ENCODE peak calls at places on chromosome 11, in five cellular contexts. H, A, Q, U and E are unnamed samples.

GRCh38 chr11:86923993-86924766 is 31.0 kb downstream of the FZD4 start:
- DNase-seq in H (peak; percentile 72), A (no peak), Q (no peak), U (peak; percentile 57), E (no peak)

GRCh38 chr11:7540830-7541555 is 27.2 kb downstream of the PPFIBP2 start:
- DNase-seq in H (no peak), A (no peak), Q (no peak), U (no peak), E (no peak)

GRCh38 chr11:58024601-58025091 is 965 bp downstream of the OR9Q1 start:
- DNase-seq in H (no peak), A (no peak), Q (no peak), U (no peak), E (no peak)

GRCh38 chr11:103700605-103701004 is 335.8 kb upstream of the DDI1 start:
- DNase-seq in H (no peak), A (no peak), Q (no peak), U (no peak), E (no peak)

GRCh38 chr11:60305906-60306619 is 21.0 kb upstream of the MS4A6E start:
- DNase-seq in H (no peak), A (no peak), Q (no peak), U (no peak), E (peak; percentile 10)

GRCh38 chr11:18844753-18845367 is 53.3 kb upstream of the PTPN5 start:
- DNase-seq in H (peak; percentile 37), A (no peak), Q (peak; percentile 43), U (no peak), E (peak; percentile 36)

GRCh38 chr11:111878385-111878765 is 590 bp downstream of the FDXACB1 start:
- DNase-seq in H (no peak), A (no peak), Q (no peak), U (no peak), E (peak; percentile 3)

GRCh38 chr11:108559340-108559739 is 34.2 kb downstream of the EXPH5 start:
- DNase-seq in H (no peak), A (no peak), Q (no peak), U (no peak), E (no peak)

GRCh38 chr11:11608783-11609232 is 13.0 kb downstream of the GALNT18 start:
- DNase-seq in H (no peak), A (no peak), Q (no peak), U (no peak), E (no peak)

GRCh38 chr11:126830216-126830615 is 170.4 kb downstream of the KIRREL3 start:
- DNase-seq in H (no peak), A (no peak), Q (no peak), U (no peak), E (no peak)

GRCh38 chr11:65607614-65608426 is 6.2 kb downstream of the MAP3K11 start:
- DNase-seq in H (no peak), A (no peak), Q (no peak), U (no peak), E (no peak)

GRCh38 chr11:63940786-63941185 is 2.0 kb downstream of the NAA40 start:
- DNase-seq in H (no peak), A (no peak), Q (no peak), U (no peak), E (no peak)

GRCh38 chr11:11910541-11910940 is 68.8 kb downstream of the USP47 start:
- DNase-seq in H (no peak), A (no peak), Q (no peak), U (no peak), E (no peak)

GRCh38 chr11:36605221-36606216 is 7.5 kb upstream of the RAG2 start:
- DNase-seq in H (no peak), A (no peak), Q (no peak), U (no peak), E (no peak)

GRCh38 chr11:76810151-76810853 is 27.1 kb downstream of the TSKU start:
- DNase-seq in H (no peak), A (no peak), Q (no peak), U (no peak), E (peak; percentile 15)

GRCh38 chr11:24253237-24253760 is 243.6 kb upstream of the LUZP2 start:
- DNase-seq in H (no peak), A (no peak), Q (no peak), U (no peak), E (no peak)

GRCh38 chr11:87897079-87897478 is 278.2 kb downstream of the RAB38 start:
- DNase-seq in H (no peak), A (no peak), Q (no peak), U (no peak), E (no peak)

GRCh38 chr11:82930229-82930628 is 28.7 kb downstream of the DDIAS start:
- DNase-seq in H (no peak), A (no peak), Q (no peak), U (no peak), E (no peak)
- H2AFZ ChIP-seq in H (no peak overlapping the region), A (no peak overlapping the region), Q (no peak overlapping the region), U (no peak overlapping the region), E (no peak overlapping the region)

DNA sequence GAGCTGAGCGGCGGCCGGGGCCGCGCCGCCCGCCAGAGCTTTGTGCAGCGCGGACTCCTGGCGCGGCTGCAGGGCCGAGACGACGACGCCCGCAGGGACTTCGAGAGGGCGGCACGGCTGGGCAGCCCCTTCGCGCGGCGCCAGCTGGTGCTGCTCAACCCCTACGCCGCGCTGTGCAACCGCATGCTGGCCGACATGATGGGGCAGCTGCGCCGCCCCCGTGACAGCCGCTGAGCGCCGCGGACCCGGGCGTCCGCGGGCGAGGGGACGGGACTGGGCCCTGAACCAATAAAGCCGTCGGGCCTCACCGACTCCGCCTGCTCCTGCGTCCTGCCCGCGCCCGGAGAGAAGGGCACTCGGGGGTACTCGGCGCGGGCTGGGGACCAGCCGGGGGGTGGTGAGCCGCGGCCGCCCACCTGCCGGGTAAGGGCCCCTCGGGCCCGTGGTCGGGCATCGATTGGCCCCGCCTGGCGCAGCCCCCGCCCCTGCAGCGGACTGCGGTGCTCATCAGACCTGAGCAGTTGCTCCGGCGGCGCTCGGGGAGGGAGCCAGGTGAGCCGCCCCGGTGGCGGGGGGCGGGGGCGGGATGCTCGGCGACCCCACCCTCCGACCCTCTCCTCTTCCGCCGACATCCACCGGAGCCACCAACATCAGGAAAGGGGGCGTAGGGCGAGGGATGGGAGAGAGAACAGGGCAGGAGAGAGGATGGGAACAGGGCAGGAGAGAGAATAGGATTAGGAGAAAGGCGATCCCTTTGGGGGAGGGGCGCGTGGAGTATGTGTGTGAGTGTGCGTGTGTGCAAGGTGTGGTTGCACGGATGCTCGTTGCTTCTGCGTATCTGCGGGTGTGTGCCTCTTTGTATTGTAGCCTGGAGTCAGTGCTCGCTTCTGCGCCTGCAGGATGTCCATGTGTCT is at the start of gene TMEM25:
- DNase-seq in H (peak; percentile 32), A (no peak), Q (peak; percentile 93), U (peak; percentile 90), E (no peak)
- TF ChIP-seq ATF3 in H (no peak), A (no peak), Q (no peak), U (no peak), E (no peak)

GRCh38 chr11:132123449-132123848 is 753.0 kb downstream of the NTM start:
- DNase-seq in H (no peak), A (no peak), Q (no peak), U (no peak), E (no peak)

GRCh38 chr11:132126973-132127900 is 756.8 kb downstream of the NTM start:
- DNase-seq in H (peak; percentile 3), A (no peak), Q (no peak), U (no peak), E (no peak)

GRCh38 chr11:132122701-132123100 is 752.3 kb downstream of the NTM start:
- DNase-seq in H (no peak), A (no peak), Q (no peak), U (no peak), E (no peak)

GRCh38 chr11:132123854-132124835 is 753.7 kb downstream of the NTM start:
- DNase-seq in H (no peak), A (peak; percentile 28), Q (no peak), U (no peak), E (no peak)

GRCh38 chr11:132125855-132126841 is 755.7 kb downstream of the NTM start:
- DNase-seq in H (no peak), A (no peak), Q (no peak), U (peak; percentile 58), E (no peak)
- H2AFZ ChIP-seq in H (no peak overlapping the region), A (peak overlapping the region; percentile 45), Q (no peak overlapping the region), U (no peak overlapping the region), E (no peak overlapping the region)

DNA sequence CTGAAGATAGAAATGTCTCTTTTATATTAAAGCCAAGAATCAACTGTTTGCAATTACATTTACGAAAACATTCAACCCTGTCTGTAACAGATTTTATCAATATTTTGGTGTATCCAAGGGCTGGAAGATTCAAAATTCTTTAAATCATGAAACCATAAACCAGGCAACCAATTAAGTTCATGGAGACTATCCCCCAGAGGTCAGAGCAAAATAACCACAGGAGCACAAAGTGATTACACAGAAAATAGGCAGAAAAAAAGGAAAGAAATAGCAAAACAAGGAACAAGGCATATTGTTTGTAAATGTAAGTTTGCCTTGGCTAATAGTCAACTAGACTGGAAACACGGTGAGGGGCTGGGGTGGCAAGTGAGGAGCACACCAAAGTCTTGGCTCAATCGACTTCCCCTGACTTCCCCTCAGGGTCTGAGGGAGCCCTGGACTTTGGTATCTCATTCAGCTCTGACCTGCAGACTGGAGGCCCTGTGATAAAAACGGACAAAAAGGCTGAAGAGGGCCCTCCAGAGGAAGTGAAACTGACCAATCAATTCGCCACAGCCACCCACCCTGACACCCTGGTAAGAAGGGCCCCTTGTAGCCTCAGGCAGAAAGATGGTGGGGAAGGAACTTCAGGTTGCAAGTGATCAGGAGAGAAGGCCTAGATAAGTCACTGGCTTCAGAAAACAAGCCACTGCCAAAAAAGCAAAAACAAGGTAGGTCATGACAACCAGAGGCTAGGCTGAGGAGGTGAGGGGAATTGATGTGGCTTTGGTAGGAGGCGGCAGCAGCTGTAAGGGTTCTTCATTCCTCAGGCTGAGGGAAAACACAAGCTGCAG is 1.9 kb downstream of the SIK3 start:
- DNase-seq in H (peak; percentile 78), A (peak; percentile 77), Q (no peak), U (peak; percentile 51), E (no peak)
- TF ChIP-seq ATF3 in H (no peak), A (no peak), Q (no peak), U (no peak), E (no peak)

DNA sequence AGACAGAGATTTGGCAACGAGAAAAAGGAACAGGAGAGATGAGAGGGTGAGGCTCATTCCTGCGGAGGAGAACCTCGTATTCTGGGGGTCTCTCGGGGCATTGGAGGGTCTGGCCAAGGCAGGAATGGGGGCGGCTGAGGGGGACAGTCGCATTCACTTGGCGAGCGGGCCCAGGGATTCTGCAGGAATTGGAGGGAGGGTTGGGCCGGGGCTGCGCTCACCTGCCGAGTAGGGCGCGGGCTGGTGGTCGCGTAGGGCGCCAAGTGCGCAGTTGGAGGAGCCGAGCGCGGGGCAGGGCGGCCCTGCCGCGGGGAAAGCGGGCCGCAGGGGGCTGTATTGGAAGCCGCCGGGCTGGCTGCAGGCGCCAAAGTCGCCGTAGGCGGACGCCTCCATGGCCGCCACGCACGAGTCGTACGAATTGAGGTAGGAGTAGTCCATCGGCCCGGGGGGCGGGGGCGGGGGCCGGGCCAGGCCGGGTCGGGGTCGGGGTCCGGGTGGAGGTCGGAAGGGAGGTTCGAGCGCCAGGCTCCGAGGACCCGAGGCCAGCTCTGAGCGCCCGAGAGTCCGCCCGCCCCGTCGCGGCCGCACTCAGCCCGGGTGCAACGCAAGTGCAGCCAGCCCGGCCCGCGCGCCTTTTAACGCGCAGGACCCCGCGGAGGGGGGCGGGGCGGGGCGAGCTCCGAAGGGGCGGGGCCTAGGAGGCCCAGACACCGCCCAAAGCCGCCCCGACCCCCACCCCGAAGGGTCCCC is at the start of gene PHOX2A:
- DNase-seq in H (no peak), A (no peak), Q (no peak), U (no peak), E (no peak)
- H2AFZ ChIP-seq in H (no peak within 1 kb of the TSS), A (no peak within 1 kb of the TSS), Q (no peak within 1 kb of the TSS), U (peak within 1 kb of the TSS; percentile 88), E (no peak within 1 kb of the TSS)